ENCODE peak calls at places on chromosomes 11 and 22, in four cellular contexts. R is HT1080, M is dorsolateral prefrontal cortex, D is lower lobe of right lung. Z is an unnamed sample.

GRCh38 chr11:14855890-14856289 is 36.1 kb downstream of the CYP2R1 start:
- DNase-seq in R (no peak), M (no peak), D (no peak), Z (no peak)

GRCh38 chr11:73205666-73206343 is 12.3 kb upstream of the P2RY2 start:
- DNase-seq in R (no peak), M (no peak), D (no peak), Z (no peak)

GRCh38 chr22:49012695-49013094 is 815.0 kb downstream of the BRD1 start:
- DNase-seq in R (no peak), M (no peak), D (no peak), Z (no peak)

GRCh38 chr11:38411149-38411548 is 1813.1 kb upstream of the RAG2 start:
- DNase-seq in R (no peak), M (no peak), D (no peak), Z (no peak)

GRCh38 chr11:70825893-70826540 is 426.4 kb downstream of the SHANK2 start:
- DNase-seq in R (no peak), M (no peak), D (no peak), Z (no peak)

GRCh38 chr11:12024314-12024926 is 16.0 kb upstream of the DKK3 start:
- DNase-seq in R (no peak), M (no peak), D (no peak), Z (no peak)

GRCh38 chr11:127003260-127003981 is 2.9 kb upstream of the KIRREL3 start:
- DNase-seq in R (peak), M (no peak), D (no peak), Z (no peak)

GRCh38 chr11:4084406-4084805 is 10.2 kb upstream of the RRM1 start:
- DNase-seq in R (no peak), M (no peak), D (no peak), Z (no peak)

GRCh38 chr11:12267921-12268320 is 109.5 kb upstream of the PARVA start:
- DNase-seq in R (no peak), M (no peak), D (no peak), Z (no peak)

GRCh38 chr11:92268546-92268945 is 43.9 kb downstream of the FAT3 start:
- DNase-seq in R (no peak), M (no peak), D (no peak), Z (no peak)

GRCh38 chr22:50118557-50119168 is 28.9 kb downstream of the MOV10L1 start:
- DNase-seq in R (peak), M (no peak), D (no peak), Z (no peak)

GRCh38 chr11:70467196-70468085 is 69.1 kb downstream of the CTTN start:
- DNase-seq in R (peak), M (peak), D (peak), Z (peak)

GRCh38 chr11:77287615-77288273 is 13.7 kb downstream of the GDPD4 start:
- DNase-seq in R (peak), M (no peak), D (no peak), Z (no peak)

GRCh38 chr11:33724644-33725035 is 11.6 kb downstream of the CD59 start:
- DNase-seq in R (peak), M (no peak), D (no peak), Z (peak)

GRCh38 chr22:20420157-20420842 is 17.3 kb downstream of the SCARF2 start:
- DNase-seq in R (no peak), M (no peak), D (peak), Z (no peak)

GRCh38 chr22:27068121-27068520 is 410.7 kb downstream of the MIAT start:
- DNase-seq in R (no peak), M (no peak), D (no peak), Z (no peak)

GRCh38 chr11:121544956-121545355 is 92.2 kb upstream of the SORL1-AS1 start:
- DNase-seq in R (no peak), M (no peak), D (no peak), Z (no peak)

GRCh38 chr11:129190087-129190486 is 2.0 kb downstream of the ARHGAP32 start:
- DNase-seq in R (no peak), M (no peak), D (no peak), Z (no peak)

GRCh38 chr11:74142624-74143023 is 28.2 kb downstream of the C2CD3 start:
- DNase-seq in R (peak), M (no peak), D (no peak), Z (no peak)

GRCh38 chr11:134004406-134005197 is 47.8 kb upstream of the IGSF9B start:
- DNase-seq in R (no peak), M (no peak), D (no peak), Z (no peak)

GRCh38 chr22:41963453-41964105 is 5.7 kb upstream of the SEPTIN3 start:
- DNase-seq in R (no peak), M (no peak), D (peak), Z (peak)

GRCh38 chr11:6602096-6602940 is 1.1 kb downstream of the RRP8 start:
- DNase-seq in R (no peak), M (no peak), D (no peak), Z (no peak)

GRCh38 chr11:111427471-111427912 is 48.4 kb upstream of the POU2AF1 start:
- DNase-seq in R (no peak), M (no peak), D (no peak), Z (no peak)

GRCh38 chr22:23478175-23478574 is 101.9 kb downstream of the IGLL1 start:
- DNase-seq in R (peak), M (no peak), D (no peak), Z (no peak)

GRCh38 chr11:124763156-124763947 is 1.3 kb upstream of the ESAM start:
- DNase-seq in R (peak), M (peak), D (peak), Z (peak)

GRCh38 chr11:70378506-70379134 is 19.7 kb upstream of the CTTN start:
- DNase-seq in R (no peak), M (no peak), D (no peak), Z (no peak)